ENCODE peak calls at places on chromosomes 13 and 19, in four cellular contexts. O is SK-N-SH, P is H1, L is GM12878. E is an unnamed sample.
A peak's percentile ranks its signal among the peaks of the same experiment; 100 is the strongest.

GRCh38 chr13:96112936-96113335 is 23.0 kb downstream of the HS6ST3 start:
- DNase-seq in L (no peak), O (no peak), P (no peak), E (no peak)

GRCh38 chr19:17079710-17080440 is 4.3 kb downstream of the MYO9B start:
- DNase-seq in P (no peak), L (peak; percentile 84), O (peak; percentile 83), E (peak; percentile 85)

GRCh38 chr19:34317311-34317927 is 47.6 kb upstream of the GPI start:
- DNase-seq in O (no peak), L (no peak), P (no peak), E (no peak)

GRCh38 chr13:20994441-20994821 is 67.0 kb downstream of the LATS2 start:
- DNase-seq in O (no peak), P (no peak), L (no peak), E (no peak)

GRCh38 chr19:54315956-54316355 is 3.0 kb upstream of the LILRA5 start:
- DNase-seq in P (no peak), O (no peak), L (no peak), E (no peak)

GRCh38 chr19:48868196-48868886 is at the start of gene PLEKHA4:
- DNase-seq in P (peak; percentile 58), L (no peak), O (peak; percentile 63), E (no peak)

GRCh38 chr19:4844348-4845179 is 13.1 kb upstream of the TICAM1 start:
- DNase-seq in L (no peak), O (no peak), P (no peak), E (peak; percentile 75)

GRCh38 chr19:13154911-13155471 is 4.8 kb downstream of the IER2 start:
- DNase-seq in P (peak; percentile 90), L (no peak), O (peak; percentile 61), E (peak; percentile 75)

GRCh38 chr19:803686-804418 is 6.6 kb downstream of the PTBP1 start:
- DNase-seq in O (no peak), P (no peak), L (no peak), E (no peak)

GRCh38 chr19:21022996-21023395 is 2.5 kb downstream of the ZNF430 start:
- DNase-seq in L (no peak), P (no peak), O (no peak), E (peak; percentile 15)

GRCh38 chr19:8635422-8635821 is 5.0 kb downstream of the NFILZ start:
- DNase-seq in L (no peak), O (no peak), P (no peak), E (no peak)

GRCh38 chr13:50494110-50494509 is 349.4 kb downstream of the DLEU7 start:
- DNase-seq in L (no peak), P (no peak), O (no peak), E (no peak)

GRCh38 chr13:84864341-84864740 is 934.9 kb downstream of the SLITRK6 start:
- DNase-seq in L (no peak), O (no peak), P (no peak), E (no peak)

GRCh38 chr13:50796463-50796862 is 47.0 kb downstream of the DLEU7 start:
- DNase-seq in L (no peak), O (no peak), P (no peak), E (no peak)

GRCh38 chr19:44303976-44304568 is 753 bp downstream of the ZNF235 start:
- DNase-seq in L (no peak), P (no peak), O (peak; percentile 62), E (no peak)

GRCh38 chr19:54463531-54464043 is at the start of gene LENG9:
- DNase-seq in O (peak; percentile 88), P (peak; percentile 98), L (no peak), E (peak; percentile 98)

GRCh38 chr13:29908411-29908810 is 58.0 kb upstream of the UBL3 start:
- DNase-seq in O (no peak), L (no peak), P (no peak), E (no peak)

GRCh38 chr13:103097366-103097928 is 31.2 kb upstream of the SLC10A2 start:
- DNase-seq in L (no peak), P (no peak), O (no peak), E (no peak)

GRCh38 chr13:102399791-102400618 is 1.8 kb downstream of the FGF14 start:
- DNase-seq in O (peak; percentile 78), P (peak; percentile 72), L (no peak), E (no peak)

GRCh38 chr13:28817204-28817603 is 2.9 kb upstream of the MTUS2 start:
- DNase-seq in L (no peak), O (no peak), P (no peak), E (peak; percentile 39)

GRCh38 chr19:53365899-53366493 is 491 bp downstream of the ZNF525 start:
- DNase-seq in O (peak; percentile 47), P (no peak), L (no peak), E (peak; percentile 24)

GRCh38 chr13:79386125-79386822 is 19.8 kb downstream of the RBM26 start:
- DNase-seq in O (no peak), P (no peak), L (no peak), E (no peak)

GRCh38 chr19:50673118-50673517 is 23.9 kb downstream of the C19orf81 start:
- DNase-seq in P (no peak), L (no peak), O (no peak), E (no peak)

GRCh38 chr13:97043302-97043701 is 49.0 kb upstream of the OXGR1 start:
- DNase-seq in O (no peak), L (no peak), P (no peak), E (no peak)

GRCh38 chr19:1275976-1276619 is 768 bp downstream of the FAM174C start:
- DNase-seq in O (no peak), L (no peak), P (no peak), E (no peak)

GRCh38 chr13:44474122-44474910 is 100.7 kb downstream of the SERP2 start:
- DNase-seq in L (no peak), O (no peak), P (no peak), E (peak; percentile 3)

GRCh38 chr13:26186995-26187394 is 35.1 kb downstream of the RNF6 start:
- DNase-seq in P (no peak), L (no peak), O (peak; percentile 25), E (no peak)

GRCh38 chr19:46016426-46017094 is 6.3 kb downstream of the PGLYRP1 start:
- DNase-seq in O (peak; percentile 94), P (peak; percentile 86), L (peak; percentile 11), E (peak; percentile 43)

GRCh38 chr13:59305896-59306295 is 857.8 kb downstream of the DIAPH3 start:
- DNase-seq in L (no peak), P (no peak), O (no peak), E (no peak)

GRCh38 chr13:51323824-51324511 is 15.5 kb upstream of the SERPINE3 start:
- DNase-seq in O (no peak), L (no peak), P (no peak), E (no peak)

GRCh38 chr19:13935765-13936486 is 2.3 kb downstream of the PODNL1 start:
- DNase-seq in L (no peak), O (peak; percentile 73), P (no peak), E (no peak)

DNA sequence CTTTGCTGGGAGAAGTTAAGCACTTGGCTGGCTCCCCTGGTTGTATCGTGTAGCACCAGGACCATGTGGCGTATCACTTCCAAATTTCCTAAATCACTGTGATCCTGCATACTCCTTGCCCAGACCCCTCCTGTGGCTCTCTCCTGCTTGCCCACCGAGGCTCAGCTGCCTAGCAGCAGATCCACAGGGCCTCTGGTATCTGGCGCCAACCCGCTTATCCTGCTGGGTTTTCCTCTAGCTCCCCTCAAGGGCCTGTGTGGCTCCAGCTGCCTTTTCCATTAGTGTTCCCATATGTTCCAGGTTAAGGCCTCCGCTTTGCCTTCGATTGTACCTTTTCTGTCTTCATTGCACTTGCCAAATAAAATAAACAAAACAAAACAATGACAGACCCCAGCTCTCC is 16.5 kb downstream of the LRCH1 start:
- DNase-seq in P (no peak), L (no peak), O (peak; percentile 44), E (no peak)
- TF ChIP-seq TCF12 in P (no peak), L (no peak), O (no peak), E (no peak)

GRCh38 chr13:67377919-67378318 is 147.8 kb upstream of the PCDH9 start:
- DNase-seq in P (no peak), L (no peak), O (no peak), E (no peak)
- TF ChIP-seq TCF12 in P (no peak), L (no peak), O (no peak), E (no peak)

DNA sequence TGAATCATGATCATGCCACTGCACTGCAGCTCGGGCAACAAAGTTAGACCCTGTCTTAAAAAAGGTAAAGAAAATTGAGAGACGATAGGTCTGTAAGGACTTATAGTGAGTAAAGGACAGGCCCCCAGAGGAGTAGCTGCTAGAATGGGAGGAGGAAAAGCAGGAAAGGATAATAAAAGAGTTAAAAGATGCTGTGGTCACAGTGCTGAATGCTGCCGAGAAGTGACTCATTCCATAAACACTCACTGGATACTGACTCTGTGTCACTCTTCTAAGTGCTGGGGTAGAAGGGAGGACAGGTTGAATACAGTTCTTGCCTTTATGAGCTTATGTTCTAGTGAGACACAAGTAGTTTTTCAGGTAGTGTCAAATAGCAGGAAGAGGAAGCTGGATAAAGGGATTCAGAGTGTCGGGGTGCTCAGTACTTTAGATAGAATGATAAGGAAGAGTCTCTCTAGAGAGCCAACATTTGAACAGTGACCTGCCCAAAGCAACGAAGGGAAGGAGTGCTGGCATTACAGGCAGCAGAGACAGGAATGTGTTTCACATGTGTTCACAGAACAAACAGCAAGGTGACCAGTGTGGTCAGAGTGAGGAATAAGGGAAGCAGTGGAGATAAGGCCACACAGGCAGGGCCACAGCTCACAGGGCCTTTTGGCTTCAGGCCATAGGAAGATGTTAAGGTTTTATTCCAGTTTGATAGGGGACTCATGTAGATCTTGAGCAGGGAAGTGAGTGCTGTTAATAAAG is 1240.5 kb downstream of the UQCRFS1 start:
- DNase-seq in O (no peak), L (no peak), P (no peak), E (no peak)
- TF ChIP-seq TCF12 in O (no peak), L (no peak), P (no peak), E (no peak)

DNA sequence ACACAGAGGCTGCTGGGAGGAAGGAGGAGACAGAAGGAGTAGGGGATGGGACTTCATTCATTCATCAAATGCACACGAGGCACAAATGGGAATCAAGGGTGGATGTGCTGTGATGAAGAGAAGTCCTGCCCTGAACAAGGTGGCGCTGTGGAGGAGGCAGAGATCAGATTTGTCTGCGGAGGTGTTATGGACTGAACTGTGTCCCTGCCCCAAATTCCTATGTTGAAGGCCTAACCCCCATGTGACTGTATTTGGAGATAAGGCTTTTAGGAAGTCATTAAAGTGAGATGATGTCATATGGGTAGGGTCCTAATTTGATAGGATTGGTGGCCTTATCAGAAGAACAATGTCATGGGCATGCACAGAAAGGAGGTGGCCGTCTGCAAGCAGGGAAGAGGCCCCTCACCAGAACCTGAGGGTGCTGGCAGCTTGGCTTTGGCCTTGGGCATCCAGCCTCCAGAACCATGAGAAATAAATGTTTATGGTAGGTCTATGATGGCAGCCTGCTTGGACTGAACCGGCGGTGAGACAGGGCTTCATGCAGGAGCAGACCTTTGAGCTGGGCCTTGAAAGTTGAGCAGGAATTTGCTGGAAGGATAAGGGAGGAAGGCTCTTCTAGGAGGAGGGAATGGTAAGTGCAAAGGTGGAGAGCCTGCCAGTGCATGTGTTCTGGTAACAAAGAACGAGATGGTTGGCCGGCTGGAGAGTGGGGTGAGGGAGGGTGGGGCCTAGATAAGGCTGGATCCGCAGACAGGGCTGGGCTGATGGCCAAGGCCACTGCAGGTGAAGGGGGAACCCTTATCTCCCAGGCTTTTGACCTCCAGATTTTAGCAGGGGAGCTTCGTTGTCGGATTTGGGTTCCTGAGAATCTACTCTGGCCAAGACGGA is 2.7 kb upstream of the CEBPA start:
- DNase-seq in P (no peak), L (no peak), O (no peak), E (peak; percentile 56)
- TF ChIP-seq TCF12 in P (no peak), L (no peak), O (no peak), E (no peak)

GRCh38 chr13:34161829-34162544 is 344.0 kb downstream of the RFC3 start:
- DNase-seq in O (no peak), L (no peak), P (no peak), E (peak; percentile 25)
- TF ChIP-seq TCF12 in O (no peak), L (no peak), P (no peak), E (no peak)